ENCODE peak calls at places on chromosomes 5 and 9, in nine cellular contexts. T, F, U, A, I, W, N, G and Q are unnamed samples.

GRCh38 chr5:56306433-56307150 is 73.5 kb upstream of the ANKRD55 start:
- DNase-seq in W (no peak), G (no peak), A (no peak), T (no peak), F (no peak), U (no peak), N (peak), I (no peak), Q (no peak)

GRCh38 chr9:118318770-118319443 is 614.7 kb downstream of the TLR4 start:
- DNase-seq in I (no peak), G (no peak), N (no peak), T (peak), W (no peak), U (peak), F (peak), A (peak), Q (peak)

GRCh38 chr9:81592890-81593271 is 96.5 kb downstream of the TLE1 start:
- DNase-seq in W (no peak), I (no peak), T (no peak), N (peak), G (no peak), F (no peak), U (peak), A (peak), Q (no peak)

GRCh38 chr9:5825896-5826622 is 6.9 kb downstream of the ERMP1 start:
- DNase-seq in W (no peak), I (no peak), T (no peak), U (no peak), G (no peak), F (no peak), N (no peak), A (no peak), Q (no peak)

GRCh38 chr5:163350083-163350482 is 87.3 kb upstream of the CCNG1 start:
- DNase-seq in G (no peak), I (no peak), N (no peak), A (no peak), U (no peak), W (no peak), F (no peak), T (no peak), Q (no peak)

GRCh38 chr9:134622896-134623407 is 18.7 kb upstream of the COL5A1 start:
- DNase-seq in I (peak), N (no peak), G (no peak), U (no peak), T (no peak), A (no peak), W (no peak), F (no peak), Q (no peak)

GRCh38 chr9:95610006-95610785 is 93.4 kb upstream of the PTCH1 start:
- DNase-seq in I (no peak), F (no peak), A (no peak), G (no peak), U (no peak), W (no peak), N (no peak), T (no peak), Q (no peak)

GRCh38 chr5:60843693-60844428 is at the start of gene ELOVL7:
- DNase-seq in U (peak), A (peak), F (peak), I (peak), N (peak), T (peak), W (peak), G (peak), Q (peak)

GRCh38 chr9:137199411-137200121 is 975 bp downstream of the TPRN start:
- DNase-seq in U (no peak), W (no peak), T (no peak), N (no peak), F (no peak), I (peak), G (no peak), A (no peak), Q (no peak)

GRCh38 chr5:132180134-132180745 is 47.4 kb downstream of the P4HA2 start:
- DNase-seq in I (peak), W (peak), F (no peak), N (no peak), G (no peak), A (no peak), T (peak), U (no peak), Q (no peak)

GRCh38 chr5:66869347-66869746 is 273.2 kb downstream of the MAST4 start:
- DNase-seq in N (no peak), F (no peak), U (no peak), W (no peak), I (no peak), T (no peak), G (no peak), A (no peak), Q (no peak)

GRCh38 chr9:110897899-110898298 is 140.4 kb downstream of the LPAR1 start:
- DNase-seq in N (no peak), G (no peak), F (no peak), I (no peak), U (no peak), T (no peak), A (no peak), W (no peak), Q (no peak)

GRCh38 chr9:20340161-20340861 is 282.0 kb downstream of the MLLT3 start:
- DNase-seq in N (no peak), G (no peak), I (no peak), U (no peak), F (no peak), W (no peak), T (no peak), A (no peak), Q (no peak)

GRCh38 chr5:83277953-83278352 is 193.6 kb upstream of the VCAN start:
- DNase-seq in A (no peak), I (no peak), T (no peak), W (no peak), U (no peak), F (no peak), G (no peak), N (no peak), Q (no peak)

GRCh38 chr9:132694144-132694543 is 23.9 kb downstream of the GTF3C4 start:
- DNase-seq in W (no peak), N (no peak), U (no peak), F (no peak), I (peak), A (no peak), G (no peak), T (no peak), Q (no peak)

GRCh38 chr9:134062461-134063087 is 5.3 kb downstream of the BRD3 start:
- DNase-seq in T (no peak), I (peak), N (no peak), A (no peak), G (no peak), F (no peak), U (no peak), W (no peak), Q (no peak)

GRCh38 chr9:8895498-8896224 is 1096.1 kb upstream of the DMAC1 start:
- DNase-seq in N (no peak), A (no peak), U (no peak), G (no peak), W (no peak), T (no peak), I (no peak), F (no peak), Q (no peak)

GRCh38 chr9:83274787-83275186 is 211.8 kb upstream of the RASEF start:
- DNase-seq in F (no peak), U (no peak), G (no peak), N (no peak), A (no peak), W (no peak), I (no peak), T (no peak), Q (no peak)

GRCh38 chr9:18829858-18830257 is 203.2 kb downstream of the SAXO1 start:
- DNase-seq in N (no peak), U (no peak), W (no peak), A (no peak), G (no peak), I (no peak), T (no peak), F (no peak), Q (no peak)

GRCh38 chr9:126144617-126145456 is 181.8 kb upstream of the MVB12B start:
- DNase-seq in N (no peak), A (no peak), G (peak), U (no peak), T (no peak), I (no peak), W (no peak), F (no peak), Q (no peak)

GRCh38 chr9:110364451-110364850 is 26.8 kb upstream of the TXNDC8 start:
- DNase-seq in G (no peak), F (no peak), U (no peak), T (no peak), W (no peak), I (no peak), N (no peak), A (no peak), Q (no peak)

GRCh38 chr5:68382640-68383039 is 167.1 kb downstream of the PIK3R1 start:
- DNase-seq in G (no peak), A (no peak), I (no peak), U (no peak), N (no peak), W (no peak), T (no peak), F (no peak), Q (no peak)

GRCh38 chr9:128339761-128340690 is at the start of gene SLC27A4:
- DNase-seq in A (peak), N (peak), U (peak), T (peak), W (peak), I (peak), G (peak), F (peak), Q (peak)

GRCh38 chr9:100455470-100455869 is 17.5 kb upstream of the TMEFF1 start:
- DNase-seq in I (no peak), G (no peak), U (no peak), N (no peak), W (no peak), A (no peak), T (no peak), F (no peak), Q (no peak)

GRCh38 chr5:169027456-169028118 is 273.4 kb downstream of the SLIT3 start:
- DNase-seq in F (no peak), I (no peak), W (no peak), G (no peak), A (no peak), N (peak), U (no peak), T (no peak), Q (no peak)

GRCh38 chr5:153569036-153569435 is 78.6 kb downstream of the GRIA1 start:
- DNase-seq in T (no peak), G (no peak), F (no peak), W (no peak), U (no peak), N (no peak), A (no peak), I (no peak), Q (no peak)

GRCh38 chr5:77960863-77961396 is 184.8 kb upstream of the TBCA start:
- DNase-seq in W (no peak), T (no peak), N (no peak), A (no peak), G (no peak), F (no peak), I (no peak), U (no peak), Q (no peak)

GRCh38 chr5:3694819-3695218 is 99.2 kb downstream of the IRX1 start:
- DNase-seq in I (no peak), T (no peak), G (no peak), N (no peak), U (no peak), A (no peak), F (no peak), W (no peak), Q (peak)

GRCh38 chr5:16483361-16483760 is 17.8 kb upstream of the ZNF622 start:
- DNase-seq in W (no peak), N (no peak), F (no peak), T (no peak), U (no peak), I (no peak), A (no peak), G (no peak), Q (no peak)

GRCh38 chr5:4949108-4949507 is 191.0 kb upstream of the ADAMTS16 start:
- DNase-seq in G (no peak), N (no peak), F (no peak), I (no peak), A (no peak), W (no peak), T (no peak), U (no peak), Q (no peak)

GRCh38 chr5:170097934-170098333 is 7.8 kb upstream of the FOXI1 start:
- DNase-seq in A (no peak), T (no peak), G (no peak), U (no peak), I (no peak), W (no peak), N (no peak), F (no peak), Q (no peak)

GRCh38 chr9:134178781-134179551 is 14.6 kb upstream of the RNU6ATAC start:
- DNase-seq in F (no peak), N (no peak), W (no peak), T (peak), I (peak), G (no peak), A (peak), U (no peak), Q (no peak)

GRCh38 chr5:1517838-1518237 is 5.9 kb downstream of the LPCAT1 start:
- DNase-seq in G (no peak), I (peak), T (no peak), N (no peak), W (no peak), A (peak), U (peak), F (no peak), Q (no peak)

GRCh38 chr5:112228672-112229071 is 190.4 kb downstream of the EPB41L4A start:
- DNase-seq in T (peak), N (peak), W (peak), F (no peak), A (peak), U (peak), I (peak), G (peak), Q (peak)

GRCh38 chr9:76593011-76593347 is 134.0 kb downstream of the GCNT1 start:
- DNase-seq in G (no peak), I (no peak), T (no peak), A (no peak), W (no peak), F (no peak), N (no peak), U (no peak), Q (no peak)

GRCh38 chr9:76591256-76591950 is 132.4 kb downstream of the GCNT1 start:
- DNase-seq in W (no peak), U (no peak), T (no peak), F (no peak), A (no peak), I (no peak), G (no peak), N (no peak), Q (no peak)

GRCh38 chr9:76595645-76596044 is 136.7 kb downstream of the GCNT1 start:
- DNase-seq in U (no peak), W (no peak), G (no peak), N (no peak), A (no peak), F (no peak), I (no peak), T (no peak), Q (no peak)

GRCh38 chr9:76594764-76595410 is 135.9 kb downstream of the GCNT1 start:
- DNase-seq in T (no peak), I (peak), A (no peak), N (no peak), U (no peak), F (no peak), W (no peak), G (no peak), Q (no peak)

DNA sequence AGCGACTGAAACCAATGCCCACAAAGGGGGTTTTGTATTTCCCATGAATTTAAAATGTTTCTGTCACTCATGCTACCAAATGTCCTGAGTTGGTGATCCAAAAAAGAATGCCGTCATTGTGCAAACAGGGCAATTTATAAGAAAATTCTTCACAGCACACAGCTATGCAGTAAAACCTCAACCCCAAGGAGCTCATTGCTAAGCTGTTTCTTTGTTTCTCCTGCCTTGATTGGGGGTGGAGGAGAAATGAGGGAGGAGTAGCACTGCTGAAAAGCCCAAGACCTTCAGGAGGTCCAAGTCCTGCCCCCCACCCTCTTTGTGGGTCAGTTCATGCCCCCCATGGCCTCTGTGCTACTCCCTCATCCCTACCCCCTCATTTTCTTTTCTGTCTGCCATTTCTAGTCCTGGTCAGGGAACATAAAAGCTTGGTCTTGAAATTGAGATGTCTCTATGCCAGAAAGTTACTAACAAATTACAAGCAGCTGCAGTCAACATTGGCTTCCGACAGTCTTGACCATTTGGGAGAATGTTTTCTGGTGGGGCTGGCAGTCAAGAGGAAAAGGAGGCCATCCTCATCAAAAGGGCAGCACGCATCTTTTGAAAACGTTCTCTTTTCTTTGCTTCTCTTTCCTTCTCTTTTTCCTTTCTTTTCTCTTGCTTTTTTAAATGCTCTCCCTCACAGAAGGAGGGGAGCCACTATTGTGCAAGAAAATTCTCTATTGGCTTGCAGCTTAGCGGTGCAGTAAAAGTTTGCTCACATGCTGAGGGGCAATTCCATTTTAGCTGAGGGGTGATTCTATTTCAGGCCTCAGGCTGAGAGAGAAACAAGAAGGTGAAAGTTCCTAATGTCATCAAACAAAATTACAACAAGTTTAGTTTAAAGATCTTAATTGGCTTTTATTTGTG is 133.4 kb downstream of the GCNT1 start:
- DNase-seq in F (no peak), G (no peak), T (no peak), W (no peak), A (no peak), U (no peak), I (no peak), N (no peak), Q (no peak)
- H3K27ac ChIP-seq in F (no peak), G (no peak), T (no peak), W (no peak), A (no peak), U (no peak), I (peak), N (no peak), Q (no peak)

DNA sequence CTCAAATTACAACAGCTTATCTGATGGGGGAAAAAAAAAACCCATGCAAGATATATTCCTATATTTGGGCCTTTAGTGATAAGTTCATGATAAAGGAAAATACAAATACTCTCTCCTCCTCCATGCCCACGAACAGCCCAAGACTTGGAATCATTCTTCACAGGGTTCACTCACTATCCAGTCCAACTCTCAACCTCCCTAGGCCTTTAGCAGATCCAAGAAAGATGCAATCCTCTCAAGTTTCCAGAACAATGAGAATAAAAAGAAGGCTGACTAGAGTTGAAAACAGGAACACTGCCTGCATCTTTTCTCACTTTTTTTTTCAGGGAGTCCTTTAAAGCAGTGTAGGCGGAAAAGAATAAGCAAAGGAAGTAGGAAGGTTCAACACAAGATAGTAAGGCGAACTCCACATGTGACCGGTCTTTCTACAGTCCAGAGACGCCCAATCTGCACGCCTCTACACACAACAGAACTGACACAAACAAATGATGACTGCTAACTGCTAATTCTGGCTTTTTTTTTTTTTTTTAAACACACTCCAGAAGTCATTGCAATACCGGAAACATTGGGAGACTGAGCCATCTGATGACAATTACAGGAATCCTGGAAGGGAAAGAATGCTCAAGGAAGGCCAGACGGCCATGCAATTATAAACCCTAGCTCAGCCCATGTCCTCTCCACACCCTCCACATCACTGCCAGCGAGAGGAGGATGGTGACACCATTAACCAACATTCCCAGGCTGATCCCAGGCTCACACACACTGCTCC is 75.4 kb downstream of the BNC2 start:
- DNase-seq in F (no peak), G (no peak), U (peak), I (no peak), A (no peak), N (no peak), W (no peak), T (no peak), Q (no peak)
- H3K27ac ChIP-seq in F (no peak), G (no peak), U (peak), I (no peak), A (no peak), N (no peak), W (no peak), T (no peak), Q (no peak)

DNA sequence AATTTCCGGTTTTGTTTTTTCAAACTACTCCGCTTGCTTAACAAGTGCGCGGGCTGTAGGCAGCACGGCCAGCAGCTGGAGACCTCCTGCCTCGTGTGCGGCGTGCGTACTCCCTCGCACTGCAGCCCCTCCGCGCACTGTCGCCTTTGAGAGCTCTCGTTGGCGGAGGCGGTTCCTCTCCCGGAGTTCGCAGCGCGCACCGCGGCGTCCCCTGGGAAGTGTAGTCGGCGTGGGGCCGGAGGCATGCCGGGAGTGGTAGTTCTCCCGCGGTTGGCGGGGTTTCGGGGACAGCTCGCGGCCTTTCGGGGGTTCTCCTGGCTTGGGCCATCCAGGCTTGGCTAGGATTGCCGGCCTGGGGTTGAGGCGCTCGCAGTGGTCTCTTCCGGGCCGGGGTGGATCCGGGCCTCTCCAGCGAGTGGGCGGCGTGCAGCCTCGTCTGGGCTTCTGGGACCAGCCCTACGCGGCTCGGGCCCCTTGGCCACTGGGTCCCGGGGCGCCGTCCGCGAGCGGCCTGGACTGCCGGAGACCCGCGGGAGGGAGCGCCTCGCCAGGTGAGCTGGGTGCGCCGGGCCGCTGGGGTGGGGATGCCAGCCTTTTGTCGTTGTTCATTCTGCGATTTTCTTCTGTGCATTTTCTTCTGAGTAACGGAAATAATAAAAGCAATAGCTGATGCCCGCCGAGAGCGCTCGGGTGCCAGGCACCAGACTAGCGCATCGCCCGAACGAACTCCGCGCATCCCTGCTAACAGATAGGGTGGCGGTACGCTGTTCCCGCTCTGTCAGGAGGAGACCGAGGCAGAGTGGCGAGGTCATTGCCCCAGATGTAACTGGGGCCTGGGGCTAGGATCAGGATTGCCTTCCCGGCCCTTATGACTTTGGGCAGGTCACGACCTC is at the start of gene ZNF354C:
- DNase-seq in I (peak), U (peak), A (peak), N (peak), T (peak), W (no peak), F (peak), G (peak), Q (peak)
- H3K27ac ChIP-seq in I (no peak), U (peak), A (peak), N (peak), T (no peak), W (no peak), F (peak), G (peak), Q (peak)

DNA sequence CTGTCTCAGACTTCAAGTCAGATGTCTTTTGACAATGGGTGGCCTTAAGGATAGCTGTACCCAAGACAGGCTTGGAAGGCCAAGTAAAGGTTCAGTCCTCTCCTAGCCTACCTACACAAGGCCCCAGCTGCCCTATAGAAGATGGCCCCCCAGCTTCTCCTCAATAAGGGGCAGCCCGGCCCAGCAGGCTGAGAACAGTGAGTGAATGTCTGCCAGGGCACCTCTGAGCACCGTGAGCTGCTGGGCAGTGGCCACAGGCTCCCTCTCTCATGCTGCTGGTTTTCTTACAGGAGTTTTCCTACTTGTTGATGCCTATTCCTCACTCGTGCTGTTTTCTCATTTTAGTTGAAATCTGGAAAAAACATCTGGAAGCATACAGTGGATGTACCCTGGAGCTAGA is 40.1 kb downstream of the SECISBP2 start:
- DNase-seq in T (no peak), F (no peak), A (peak), N (no peak), U (no peak), G (no peak), W (no peak), I (no peak), Q (no peak)
- H3K27ac ChIP-seq in T (no peak), F (peak), A (no peak), N (peak), U (no peak), G (no peak), W (no peak), I (no peak), Q (no peak)